ENCODE peak calls at places on chromosomes 7 and 10, in eight cellular contexts. V is Peyer's patch, P is endothelial cell of umbilical vein, M is hepatocyte, G is astrocyte, T is vagina, O is tibial nerve, R is HepG2. X is an unnamed sample. For H3K4me1, the result is how much of the 10 kb centered on the place peaks cover.

GRCh38 chr7:100013328-100013676 is 2.1 kb upstream of the ZKSCAN1 start:
- DNase-seq in V (no peak), P (no peak), M (no peak), G (no peak), T (no peak), O (no peak), R (no peak), X (no peak)

GRCh38 chr7:149500910-149501309 is 3.3 kb upstream of the ZNF746 start:
- DNase-seq in V (no peak), P (no peak), M (no peak), G (no peak), T (no peak), O (no peak), R (no peak), X (no peak)

GRCh38 chr10:108238261-108238660 is 1073.8 kb upstream of the SORCS1 start:
- DNase-seq in V (no peak), P (no peak), M (no peak), G (no peak), T (no peak), O (no peak), R (no peak), X (no peak)

GRCh38 chr10:52438119-52438518 is 124.0 kb downstream of the DKK1 start:
- DNase-seq in V (no peak), P (no peak), M (no peak), G (no peak), T (no peak), O (no peak), R (no peak), X (no peak)

GRCh38 chr7:41051525-41051924 is 651.4 kb downstream of the INHBA start:
- DNase-seq in V (no peak), P (no peak), M (no peak), G (peak), T (no peak), O (no peak), R (no peak), X (no peak)

GRCh38 chr10:35781643-35782035 is 139.5 kb upstream of the FZD8 start:
- DNase-seq in V (no peak), P (peak), M (peak), G (no peak), T (no peak), O (no peak), R (peak), X (no peak)

GRCh38 chr7:48781783-48782182 is 142.6 kb upstream of the CDC14C start:
- DNase-seq in V (no peak), P (no peak), M (no peak), G (peak), T (no peak), O (no peak), R (no peak), X (no peak)

GRCh38 chr10:33355267-33355666 is 20.8 kb upstream of the NRP1 start:
- DNase-seq in V (no peak), P (no peak), M (no peak), G (no peak), T (no peak), O (no peak), R (no peak), X (no peak)

GRCh38 chr10:71981024-71981867 is 17.1 kb downstream of the CHST3 start:
- DNase-seq in V (no peak), P (peak), M (no peak), G (peak), T (no peak), O (no peak), R (peak), X (no peak)

GRCh38 chr10:13637303-13637856 is 50.6 kb downstream of the PRPF18 start:
- DNase-seq in V (no peak), P (peak), M (no peak), G (peak), T (no peak), O (no peak), R (no peak), X (no peak)

GRCh38 chr10:77386833-77387232 is 250.8 kb downstream of the KCNMA1 start:
- DNase-seq in V (no peak), P (peak), M (peak), G (peak), T (no peak), O (no peak), R (no peak), X (peak)

GRCh38 chr10:110413049-110413783 is 84.5 kb upstream of the DUSP5 start:
- DNase-seq in V (no peak), P (no peak), M (no peak), G (no peak), T (no peak), O (no peak), R (no peak), X (no peak)

GRCh38 chr7:107606303-107606702 is 26.3 kb downstream of the BCAP29 start:
- DNase-seq in V (no peak), P (no peak), M (no peak), G (no peak), T (no peak), O (no peak), R (no peak), X (no peak)

GRCh38 chr7:101956130-101956529 is 138.7 kb downstream of the CUX1 start:
- DNase-seq in V (no peak), P (no peak), M (no peak), G (no peak), T (no peak), O (no peak), R (no peak), X (no peak)

DNA sequence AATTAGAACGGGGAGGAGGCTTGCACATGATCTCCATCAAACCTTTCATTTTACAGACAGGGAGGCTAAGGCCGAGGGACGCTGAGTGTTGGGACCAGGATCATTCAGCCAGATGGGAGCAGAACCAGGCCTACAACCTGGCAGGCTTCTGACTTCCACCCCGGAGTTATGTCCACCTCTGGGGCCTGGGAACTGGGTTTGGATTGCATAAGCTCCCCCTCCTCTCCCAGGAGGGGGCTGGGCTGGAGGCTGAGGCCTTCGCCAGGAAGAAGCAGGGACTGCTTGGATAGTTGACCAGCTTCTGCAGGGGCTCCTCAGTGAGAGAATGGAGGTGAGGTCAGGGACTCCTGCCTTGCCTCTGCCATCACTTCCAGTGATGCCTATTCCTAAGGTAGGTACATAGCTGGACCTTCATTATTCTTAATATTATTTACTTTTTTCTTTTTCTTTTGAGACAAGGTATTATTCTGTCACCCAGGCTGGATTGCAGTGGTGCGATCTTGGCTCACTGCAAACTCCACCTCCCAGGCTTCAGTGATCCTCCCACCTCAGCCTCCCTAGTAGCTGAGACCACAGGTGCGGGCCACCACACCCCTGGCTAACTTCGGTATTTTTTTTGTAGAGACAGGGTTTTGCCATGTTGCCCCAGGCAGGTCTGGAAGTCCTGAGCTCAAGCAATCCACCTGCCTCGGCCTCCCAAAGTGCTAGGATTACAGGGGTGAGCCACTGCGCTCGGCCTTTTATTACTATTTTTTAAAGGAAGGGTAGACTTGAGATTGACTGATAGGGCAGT is 1.3 kb downstream of the SNX10 start:
- DNase-seq in V (no peak), P (no peak), M (no peak), G (no peak), T (no peak), O (no peak), R (peak), X (no peak)
- H3K4me3 ChIP-seq in V (peak), P (no peak), M (no peak), G (no peak), T (no peak), O (no peak), R (peak), X (peak)

DNA sequence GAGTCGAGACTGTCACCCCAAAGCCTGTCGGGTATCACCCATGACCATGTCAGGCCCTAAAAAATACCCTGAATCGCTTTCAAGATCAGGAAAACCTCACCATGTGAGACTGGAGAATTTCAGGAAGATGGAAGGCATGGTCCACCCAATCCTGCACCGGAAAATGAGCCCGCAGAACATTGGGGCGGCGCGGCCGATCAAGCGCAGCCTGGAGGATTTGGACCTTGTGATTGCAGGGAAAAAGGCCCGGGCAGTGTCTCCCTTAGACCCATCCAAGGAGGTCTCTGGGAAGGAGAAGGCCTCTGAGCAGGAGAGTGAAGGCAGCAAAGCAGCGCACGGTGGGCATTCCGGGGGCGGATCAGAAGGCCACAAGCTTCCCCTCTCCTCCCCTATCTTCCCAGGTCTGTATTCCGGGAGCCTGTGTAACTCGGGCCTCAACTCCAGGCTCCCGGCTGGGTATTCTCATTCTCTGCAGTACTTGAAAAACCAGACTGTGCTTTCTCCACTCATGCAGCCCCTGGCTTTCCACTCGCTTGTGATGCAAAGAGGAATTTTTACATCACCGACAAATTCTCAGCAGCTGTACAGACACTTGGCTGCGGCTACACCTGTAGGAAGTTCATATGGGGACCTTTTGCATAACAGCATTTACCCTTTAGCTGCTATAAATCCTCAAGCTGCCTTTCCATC is 176.2 kb downstream of the RTKN2 start:
- DNase-seq in V (no peak), P (no peak), M (no peak), G (no peak), T (no peak), O (no peak), R (no peak), X (no peak)
- H3K4me1 ChIP-seq in V (under half), P (under half), M (under half), G (under half), T (half or more), O (under half), R (half or more), X (under half)

GRCh38 chr10:122504551-122504950 is 43.2 kb downstream of the HTRA1 start:
- DNase-seq in V (peak), P (peak), M (peak), G (peak), T (no peak), O (peak), R (no peak), X (peak)
- H3K27ac ChIP-seq in V (peak), P (peak), M (no peak), G (peak), T (peak), O (peak), R (no peak), X (peak)

GRCh38 chr7:2619120-2619519 is 12.7 kb upstream of the TTYH3 start:
- DNase-seq in V (no peak), P (no peak), M (no peak), G (peak), T (no peak), O (no peak), R (no peak), X (no peak)

GRCh38 chr7:2616973-2617709 is 14.6 kb upstream of the TTYH3 start:
- DNase-seq in V (no peak), P (no peak), M (peak), G (no peak), T (no peak), O (no peak), R (no peak), X (no peak)

GRCh38 chr7:2616387-2616966 is 15.3 kb upstream of the TTYH3 start:
- DNase-seq in V (no peak), P (no peak), M (no peak), G (no peak), T (no peak), O (no peak), R (no peak), X (no peak)

GRCh38 chr7:2614646-2615330 is 17.0 kb upstream of the TTYH3 start:
- DNase-seq in V (no peak), P (no peak), M (no peak), G (no peak), T (no peak), O (no peak), R (no peak), X (no peak)

GRCh38 chr7:2617710-2617975 is 14.1 kb upstream of the TTYH3 start:
- DNase-seq in V (no peak), P (no peak), M (no peak), G (no peak), T (no peak), O (no peak), R (no peak), X (no peak)
- H3K4me3 ChIP-seq in V (no peak), P (no peak), M (no peak), G (no peak), T (no peak), O (no peak), R (no peak), X (no peak)

GRCh38 chr10:80144302-80145131 is 12.0 kb downstream of the PLAC9 start:
- DNase-seq in V (peak), P (no peak), M (no peak), G (no peak), T (peak), O (no peak), R (no peak), X (no peak)
- H3K4me1 ChIP-seq in V (under half), P (under half), M (under half), G (under half), T (under half), O (under half), R (under half), X (under half)

GRCh38 chr10:125091891-125092290 is 68.5 kb downstream of the CTBP2 start:
- DNase-seq in V (no peak), P (no peak), M (no peak), G (no peak), T (no peak), O (no peak), R (no peak), X (no peak)
- H3K27ac ChIP-seq in V (no peak), P (no peak), M (no peak), G (no peak), T (peak), O (no peak), R (no peak), X (peak)

DNA sequence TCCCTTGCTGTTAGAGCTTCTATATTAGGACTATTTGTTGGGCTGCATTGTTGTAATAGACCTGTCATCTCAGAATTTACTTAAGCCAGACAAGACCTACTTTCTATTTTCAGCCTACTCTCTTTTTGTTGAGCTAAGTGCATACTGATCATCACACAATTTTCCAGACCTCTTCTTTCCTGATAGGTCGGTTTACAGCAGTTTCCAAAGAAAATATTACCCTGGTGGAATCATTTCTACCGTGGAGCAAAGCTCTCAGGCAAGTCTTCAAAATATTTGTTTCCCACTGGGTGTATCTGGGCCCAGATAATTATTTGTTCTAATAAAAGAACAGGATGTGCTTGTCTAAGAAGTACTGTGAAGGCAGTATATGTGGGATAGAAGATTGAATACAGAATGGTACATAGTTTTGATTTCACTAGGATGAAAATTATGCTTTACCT is 412.0 kb upstream of the KLF6 start:
- DNase-seq in V (no peak), P (peak), M (no peak), G (peak), T (no peak), O (no peak), R (no peak), X (no peak)
- H3K4me3 ChIP-seq in V (no peak), P (no peak), M (no peak), G (no peak), T (no peak), O (no peak), R (no peak), X (no peak)

GRCh38 chr10:132541601-132542011 is 4.0 kb downstream of the INPP5A start:
- DNase-seq in V (peak), P (no peak), M (no peak), G (no peak), T (no peak), O (no peak), R (no peak), X (no peak)
- H3K4me1 ChIP-seq in V (under half), P (under half), M (under half), G (under half), T (half or more), O (half or more), R (half or more), X (under half)

GRCh38 chr10:80466724-80467326 is 12.7 kb downstream of the TSPAN14 start:
- DNase-seq in V (no peak), P (no peak), M (no peak), G (no peak), T (no peak), O (no peak), R (no peak), X (no peak)

GRCh38 chr10:80465839-80466590 is 11.9 kb downstream of the TSPAN14 start:
- DNase-seq in V (no peak), P (no peak), M (no peak), G (no peak), T (no peak), O (no peak), R (no peak), X (no peak)

GRCh38 chr10:80463868-80464267 is 9.8 kb downstream of the TSPAN14 start:
- DNase-seq in V (no peak), P (no peak), M (no peak), G (no peak), T (no peak), O (no peak), R (no peak), X (no peak)

GRCh38 chr10:80462986-80463741 is 9.1 kb downstream of the TSPAN14 start:
- DNase-seq in V (no peak), P (peak), M (no peak), G (peak), T (no peak), O (no peak), R (no peak), X (no peak)

DNA sequence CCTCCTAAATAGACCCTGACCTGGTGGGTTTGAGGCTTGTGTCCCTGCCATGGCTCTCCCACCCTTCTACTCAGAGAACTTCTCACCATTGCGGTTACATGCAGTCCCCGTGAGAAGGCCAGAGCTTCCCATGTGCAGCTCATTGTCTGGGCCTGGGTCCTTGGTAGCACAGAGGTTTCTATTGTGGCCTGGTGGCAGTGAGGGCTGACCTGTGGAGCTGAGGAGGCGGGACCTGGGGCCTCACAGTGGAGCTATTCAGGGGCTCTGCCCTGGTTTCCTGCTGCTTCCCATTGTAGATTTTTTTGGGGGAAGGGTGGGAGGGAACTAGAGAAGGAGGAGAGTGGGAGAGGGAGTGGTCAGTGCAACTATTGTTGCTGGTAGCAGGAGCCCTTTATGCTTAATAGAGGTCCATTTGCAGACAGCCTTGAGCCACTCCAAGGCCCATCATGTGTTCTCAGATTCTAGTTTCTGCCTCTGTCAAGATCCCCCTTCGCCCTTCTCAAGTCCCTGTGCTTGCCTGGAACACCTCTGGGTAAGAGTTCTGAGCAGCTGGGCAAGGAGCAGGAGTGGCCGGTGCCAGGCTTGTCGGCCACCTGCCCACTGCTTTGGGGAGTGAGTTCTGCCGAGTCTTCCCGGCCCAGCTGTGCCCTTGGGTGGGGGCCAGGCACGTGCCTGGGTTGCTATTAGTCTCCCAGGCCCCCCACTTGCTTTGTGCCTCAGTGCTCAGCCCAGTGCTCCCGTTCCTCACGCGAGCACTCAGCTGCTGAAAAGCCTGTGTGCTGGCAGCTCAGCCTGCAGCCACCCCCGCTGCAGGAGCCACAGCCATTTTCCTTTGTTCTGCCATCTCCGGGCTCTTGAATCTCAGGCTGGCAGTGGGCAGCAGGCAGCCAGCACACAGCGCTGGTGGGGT is 10.7 kb downstream of the TSPAN14 start:
- DNase-seq in V (no peak), P (peak), M (no peak), G (peak), T (no peak), O (no peak), R (peak), X (no peak)
- H3K27ac ChIP-seq in V (peak), P (peak), M (peak), G (peak), T (peak), O (peak), R (peak), X (peak)

X was measured in ascending aorta.